ENCODE peak calls at places on chromosomes 13 and 19, in eight cellular contexts. One of them, this sample, is unnamed.

GRCh38 chr19:51122112-51122981 is 2.4 kb upstream of the SIGLEC9 start:
- DNase-seq in choroid plexus epithelial cell: peak
- DNase-seq in cardiac fibroblast: peak
- DNase-seq in lung: no peak
- DNase-seq in OCI-LY7: no peak
- DNase-seq in PC-3: no peak
- DNase-seq in astrocyte of the spinal cord: no peak
- DNase-seq in fibroblast of pulmonary artery: peak
- DNase-seq in this sample: no peak

GRCh38 chr19:46192990-46193650 is 36.4 kb upstream of the IGFL1 start:
- DNase-seq in choroid plexus epithelial cell: peak
- DNase-seq in cardiac fibroblast: peak
- DNase-seq in lung: no peak
- DNase-seq in OCI-LY7: no peak
- DNase-seq in PC-3: peak
- DNase-seq in astrocyte of the spinal cord: peak
- DNase-seq in fibroblast of pulmonary artery: peak
- DNase-seq in this sample: peak

GRCh38 chr19:15247107-15248014 is 15.1 kb upstream of the EPHX3 start:
- DNase-seq in choroid plexus epithelial cell: peak
- DNase-seq in cardiac fibroblast: no peak
- DNase-seq in lung: no peak
- DNase-seq in OCI-LY7: no peak
- DNase-seq in PC-3: no peak
- DNase-seq in astrocyte of the spinal cord: no peak
- DNase-seq in fibroblast of pulmonary artery: no peak
- DNase-seq in this sample: peak

GRCh38 chr13:20997301-20998061 is 63.9 kb downstream of the LATS2 start:
- DNase-seq in choroid plexus epithelial cell: peak
- DNase-seq in cardiac fibroblast: peak
- DNase-seq in lung: no peak
- DNase-seq in OCI-LY7: no peak
- DNase-seq in PC-3: peak
- DNase-seq in astrocyte of the spinal cord: peak
- DNase-seq in fibroblast of pulmonary artery: peak
- DNase-seq in this sample: peak

GRCh38 chr19:18526316-18526715 is 4.4 kb upstream of the ELL start:
- DNase-seq in choroid plexus epithelial cell: no peak
- DNase-seq in cardiac fibroblast: no peak
- DNase-seq in lung: no peak
- DNase-seq in OCI-LY7: no peak
- DNase-seq in PC-3: peak
- DNase-seq in astrocyte of the spinal cord: no peak
- DNase-seq in fibroblast of pulmonary artery: no peak
- DNase-seq in this sample: no peak

GRCh38 chr13:112240076-112240475 is 136.1 kb upstream of the SPACA7 start:
- DNase-seq in choroid plexus epithelial cell: no peak
- DNase-seq in cardiac fibroblast: no peak
- DNase-seq in lung: no peak
- DNase-seq in OCI-LY7: no peak
- DNase-seq in PC-3: no peak
- DNase-seq in astrocyte of the spinal cord: no peak
- DNase-seq in fibroblast of pulmonary artery: no peak
- DNase-seq in this sample: no peak

GRCh38 chr19:5578094-5578846 is 10.5 kb upstream of the TINCR start:
- DNase-seq in choroid plexus epithelial cell: peak
- DNase-seq in cardiac fibroblast: peak
- DNase-seq in lung: peak
- DNase-seq in OCI-LY7: peak
- DNase-seq in PC-3: peak
- DNase-seq in astrocyte of the spinal cord: no peak
- DNase-seq in fibroblast of pulmonary artery: peak
- DNase-seq in this sample: peak

GRCh38 chr13:26440111-26440510 is 117.4 kb upstream of the WASF3 start:
- DNase-seq in choroid plexus epithelial cell: no peak
- DNase-seq in cardiac fibroblast: peak
- DNase-seq in lung: no peak
- DNase-seq in OCI-LY7: no peak
- DNase-seq in PC-3: no peak
- DNase-seq in astrocyte of the spinal cord: no peak
- DNase-seq in fibroblast of pulmonary artery: no peak
- DNase-seq in this sample: no peak

DNA sequence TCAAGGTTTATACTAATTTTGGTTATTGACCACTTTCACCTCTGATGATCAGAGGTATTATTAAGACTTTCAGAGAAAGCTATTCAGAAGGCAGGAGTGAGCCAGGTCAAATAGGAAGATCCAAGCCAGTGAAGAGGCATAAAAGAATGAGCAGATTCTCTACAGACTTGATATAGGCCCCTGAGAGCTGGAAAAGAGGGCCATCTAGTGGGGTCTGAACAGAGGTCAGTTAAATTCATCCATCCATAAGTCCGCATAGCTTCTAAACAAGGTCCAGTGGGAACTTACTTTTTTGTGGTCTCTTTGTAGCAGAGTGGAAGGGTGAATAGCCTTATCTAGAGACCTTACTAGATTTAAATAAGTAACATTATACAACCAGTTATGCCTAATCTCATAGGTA is 126.6 kb upstream of the UFM1 start:
- DNase-seq in choroid plexus epithelial cell: peak
- DNase-seq in cardiac fibroblast: peak
- DNase-seq in lung: no peak
- DNase-seq in OCI-LY7: no peak
- DNase-seq in PC-3: peak
- DNase-seq in astrocyte of the spinal cord: peak
- DNase-seq in fibroblast of pulmonary artery: peak
- DNase-seq in this sample: no peak
- TF ChIP-seq CTCF in choroid plexus epithelial cell: peak
- TF ChIP-seq CTCF in cardiac fibroblast: peak
- TF ChIP-seq CTCF in lung: no peak
- TF ChIP-seq CTCF in OCI-LY7: peak
- TF ChIP-seq CTCF in PC-3: peak
- TF ChIP-seq CTCF in astrocyte of the spinal cord: peak
- TF ChIP-seq CTCF in fibroblast of pulmonary artery: peak
- TF ChIP-seq CTCF in this sample: peak

DNA sequence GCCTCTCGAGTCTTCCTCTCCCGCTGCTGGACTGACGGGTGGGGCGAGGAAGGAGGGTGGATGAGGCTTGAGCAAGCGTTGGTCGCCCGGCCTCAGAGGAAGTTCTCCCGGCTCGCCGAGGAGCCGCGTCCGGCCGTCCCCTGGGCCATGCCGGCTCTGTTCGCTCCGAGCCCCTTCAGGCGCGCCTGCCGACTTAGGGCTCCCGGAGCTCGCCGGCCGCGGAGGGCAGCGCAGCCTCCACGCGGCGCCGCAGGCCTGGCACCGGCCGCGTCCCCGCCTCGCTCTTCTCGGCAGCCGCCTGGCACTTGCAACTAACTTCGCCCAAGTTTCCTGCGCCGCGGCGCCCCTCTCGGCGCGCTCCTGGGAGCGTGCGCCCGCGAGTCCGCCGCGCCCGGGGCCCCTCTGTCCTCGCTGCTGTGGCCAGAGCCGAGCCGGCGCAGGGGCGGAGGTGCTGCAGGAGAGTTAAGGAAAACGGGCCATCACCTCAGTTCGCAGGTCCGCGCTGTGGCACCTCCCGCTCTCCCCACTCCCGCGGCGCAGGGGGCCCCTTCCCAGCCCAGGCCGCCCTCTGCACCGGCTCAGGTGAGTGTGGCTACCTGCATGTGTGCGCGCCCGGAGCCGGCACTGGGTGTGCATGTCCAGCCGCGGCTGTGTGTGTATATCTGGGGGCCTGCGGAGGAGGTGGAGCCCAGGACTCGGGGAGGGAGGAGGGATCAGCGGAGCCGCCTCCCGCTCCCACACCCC is 639 bp upstream of the SOX21 start:
- DNase-seq in choroid plexus epithelial cell: peak
- DNase-seq in cardiac fibroblast: peak
- DNase-seq in lung: no peak
- DNase-seq in OCI-LY7: no peak
- DNase-seq in PC-3: peak
- DNase-seq in astrocyte of the spinal cord: peak
- DNase-seq in fibroblast of pulmonary artery: peak
- DNase-seq in this sample: peak
- H3K4me3 ChIP-seq in choroid plexus epithelial cell: no peak
- H3K4me3 ChIP-seq in cardiac fibroblast: no peak
- H3K4me3 ChIP-seq in lung: no peak
- H3K4me3 ChIP-seq in OCI-LY7: no peak
- H3K4me3 ChIP-seq in PC-3: peak
- H3K4me3 ChIP-seq in astrocyte of the spinal cord: peak
- H3K4me3 ChIP-seq in fibroblast of pulmonary artery: no peak
- H3K4me3 ChIP-seq in this sample: no peak

DNA sequence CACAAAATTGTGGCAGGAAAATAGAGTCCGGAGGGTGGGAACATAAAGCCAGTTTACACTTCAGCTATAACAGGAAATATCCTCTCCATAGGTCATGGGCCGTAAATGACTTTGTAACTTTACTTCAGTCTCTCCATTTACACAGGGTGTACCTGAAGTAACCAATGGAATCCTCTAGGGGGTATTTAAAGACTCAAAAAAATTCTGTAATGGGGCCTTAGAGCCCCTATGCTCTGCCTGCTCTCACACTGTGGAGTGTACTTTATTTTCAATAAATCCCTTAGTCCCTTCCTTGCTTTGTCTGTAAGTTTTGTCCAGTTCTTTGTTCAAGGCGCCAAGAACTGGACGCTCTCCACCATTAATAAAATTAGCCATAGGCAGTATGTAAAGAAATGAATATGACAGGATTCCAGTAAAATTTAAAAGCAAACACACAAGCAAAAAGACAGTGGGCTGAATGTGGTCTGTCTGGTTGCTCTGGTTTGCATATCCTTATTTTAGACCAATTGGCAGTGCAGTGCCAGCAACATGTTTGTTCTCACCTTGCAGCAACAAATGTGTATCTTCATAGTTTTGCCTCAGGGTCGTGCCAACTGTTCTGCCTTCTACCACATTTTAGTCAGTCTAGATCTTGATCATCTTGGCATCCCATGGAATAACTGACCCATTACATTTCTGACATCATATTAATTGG is 801.5 kb upstream of the SPRY2 start:
- DNase-seq in choroid plexus epithelial cell: no peak
- DNase-seq in cardiac fibroblast: no peak
- DNase-seq in lung: no peak
- DNase-seq in OCI-LY7: no peak
- DNase-seq in PC-3: peak
- DNase-seq in astrocyte of the spinal cord: no peak
- DNase-seq in fibroblast of pulmonary artery: no peak
- DNase-seq in this sample: no peak
- TF ChIP-seq CTCF in choroid plexus epithelial cell: no peak
- TF ChIP-seq CTCF in cardiac fibroblast: no peak
- TF ChIP-seq CTCF in lung: no peak
- TF ChIP-seq CTCF in OCI-LY7: no peak
- TF ChIP-seq CTCF in PC-3: peak
- TF ChIP-seq CTCF in astrocyte of the spinal cord: no peak
- TF ChIP-seq CTCF in fibroblast of pulmonary artery: no peak
- TF ChIP-seq CTCF in this sample: no peak

GRCh38 chr13:44170731-44171130 is 202.9 kb upstream of the SERP2 start:
- DNase-seq in choroid plexus epithelial cell: no peak
- DNase-seq in cardiac fibroblast: no peak
- DNase-seq in lung: no peak
- DNase-seq in OCI-LY7: no peak
- DNase-seq in PC-3: no peak
- DNase-seq in astrocyte of the spinal cord: no peak
- DNase-seq in fibroblast of pulmonary artery: no peak
- DNase-seq in this sample: no peak

GRCh38 chr13:44171151-44171550 is 202.5 kb upstream of the SERP2 start:
- DNase-seq in choroid plexus epithelial cell: no peak
- DNase-seq in cardiac fibroblast: no peak
- DNase-seq in lung: peak
- DNase-seq in OCI-LY7: no peak
- DNase-seq in PC-3: no peak
- DNase-seq in astrocyte of the spinal cord: no peak
- DNase-seq in fibroblast of pulmonary artery: no peak
- DNase-seq in this sample: no peak

GRCh38 chr13:44171861-44172260 is 201.8 kb upstream of the SERP2 start:
- DNase-seq in choroid plexus epithelial cell: no peak
- DNase-seq in cardiac fibroblast: no peak
- DNase-seq in lung: peak
- DNase-seq in OCI-LY7: no peak
- DNase-seq in PC-3: no peak
- DNase-seq in astrocyte of the spinal cord: no peak
- DNase-seq in fibroblast of pulmonary artery: no peak
- DNase-seq in this sample: no peak

GRCh38 chr13:44172411-44172810 is 201.2 kb upstream of the SERP2 start:
- DNase-seq in choroid plexus epithelial cell: no peak
- DNase-seq in cardiac fibroblast: no peak
- DNase-seq in lung: peak
- DNase-seq in OCI-LY7: no peak
- DNase-seq in PC-3: peak
- DNase-seq in astrocyte of the spinal cord: no peak
- DNase-seq in fibroblast of pulmonary artery: no peak
- DNase-seq in this sample: no peak

GRCh38 chr13:44169018-44169909 is 204.4 kb upstream of the SERP2 start:
- DNase-seq in choroid plexus epithelial cell: no peak
- DNase-seq in cardiac fibroblast: no peak
- DNase-seq in lung: no peak
- DNase-seq in OCI-LY7: no peak
- DNase-seq in PC-3: no peak
- DNase-seq in astrocyte of the spinal cord: no peak
- DNase-seq in fibroblast of pulmonary artery: peak
- DNase-seq in this sample: peak
- H3K4me3 ChIP-seq in choroid plexus epithelial cell: no peak
- H3K4me3 ChIP-seq in cardiac fibroblast: no peak
- H3K4me3 ChIP-seq in lung: no peak
- H3K4me3 ChIP-seq in OCI-LY7: no peak
- H3K4me3 ChIP-seq in PC-3: no peak
- H3K4me3 ChIP-seq in astrocyte of the spinal cord: no peak
- H3K4me3 ChIP-seq in fibroblast of pulmonary artery: no peak
- H3K4me3 ChIP-seq in this sample: no peak

GRCh38 chr13:52707375-52707774 is 32.2 kb downstream of the CNMD start:
- DNase-seq in choroid plexus epithelial cell: peak
- DNase-seq in cardiac fibroblast: no peak
- DNase-seq in lung: no peak
- DNase-seq in OCI-LY7: no peak
- DNase-seq in PC-3: no peak
- DNase-seq in astrocyte of the spinal cord: no peak
- DNase-seq in fibroblast of pulmonary artery: no peak
- DNase-seq in this sample: no peak
- TF ChIP-seq CTCF in choroid plexus epithelial cell: peak
- TF ChIP-seq CTCF in cardiac fibroblast: no peak
- TF ChIP-seq CTCF in lung: no peak
- TF ChIP-seq CTCF in OCI-LY7: no peak
- TF ChIP-seq CTCF in PC-3: peak
- TF ChIP-seq CTCF in astrocyte of the spinal cord: no peak
- TF ChIP-seq CTCF in fibroblast of pulmonary artery: no peak
- TF ChIP-seq CTCF in this sample: no peak

GRCh38 chr13:44574466-44574855 is 1.7 kb downstream of the TSC22D1 start:
- DNase-seq in choroid plexus epithelial cell: peak
- DNase-seq in cardiac fibroblast: no peak
- DNase-seq in lung: no peak
- DNase-seq in OCI-LY7: no peak
- DNase-seq in PC-3: peak
- DNase-seq in astrocyte of the spinal cord: no peak
- DNase-seq in fibroblast of pulmonary artery: no peak
- DNase-seq in this sample: peak
- H3K4me3 ChIP-seq in choroid plexus epithelial cell: peak
- H3K4me3 ChIP-seq in cardiac fibroblast: no peak
- H3K4me3 ChIP-seq in lung: no peak
- H3K4me3 ChIP-seq in OCI-LY7: no peak
- H3K4me3 ChIP-seq in PC-3: peak
- H3K4me3 ChIP-seq in astrocyte of the spinal cord: peak
- H3K4me3 ChIP-seq in fibroblast of pulmonary artery: peak
- H3K4me3 ChIP-seq in this sample: peak

GRCh38 chr19:1069009-1069779 is 2.2 kb downstream of the ARHGAP45 start:
- DNase-seq in choroid plexus epithelial cell: no peak
- DNase-seq in cardiac fibroblast: no peak
- DNase-seq in lung: peak
- DNase-seq in OCI-LY7: peak
- DNase-seq in PC-3: no peak
- DNase-seq in astrocyte of the spinal cord: no peak
- DNase-seq in fibroblast of pulmonary artery: no peak
- DNase-seq in this sample: no peak
- TF ChIP-seq CTCF in choroid plexus epithelial cell: no peak
- TF ChIP-seq CTCF in cardiac fibroblast: no peak
- TF ChIP-seq CTCF in lung: no peak
- TF ChIP-seq CTCF in OCI-LY7: no peak
- TF ChIP-seq CTCF in PC-3: no peak
- TF ChIP-seq CTCF in astrocyte of the spinal cord: no peak
- TF ChIP-seq CTCF in fibroblast of pulmonary artery: no peak
- TF ChIP-seq CTCF in this sample: no peak